ENCODE peak calls at places on chromosomes 4 and X, in four cellular contexts. One of them, this sample, is unnamed. For H3K4me1 and H3K27me3, the result is how much of the 10 kb centered on the place peaks cover.

GRCh38 chr4:71907782-71908181 is 123.9 kb upstream of the GC start:
- DNase-seq in SJCRH30: no peak
- DNase-seq in suprapubic skin: no peak
- DNase-seq in cardiac muscle cell: no peak
- DNase-seq in this sample: no peak

GRCh38 chrX:138925330-138925729 is 213.8 kb upstream of the FGF13 start:
- DNase-seq in cardiac muscle cell: peak
- DNase-seq in SJCRH30: peak
- DNase-seq in suprapubic skin: no peak
- DNase-seq in this sample: no peak

GRCh38 chr4:141339386-141339785 is 118.7 kb downstream of the ZNF330 start:
- DNase-seq in cardiac muscle cell: no peak
- DNase-seq in SJCRH30: no peak
- DNase-seq in suprapubic skin: no peak
- DNase-seq in this sample: no peak

GRCh38 chrX:53684415-53685192 is 1.9 kb downstream of the HUWE1 start:
- DNase-seq in suprapubic skin: no peak
- DNase-seq in cardiac muscle cell: no peak
- DNase-seq in SJCRH30: no peak
- DNase-seq in this sample: peak

GRCh38 chrX:15903186-15903681 is 48.6 kb upstream of the AP1S2 start:
- DNase-seq in suprapubic skin: no peak
- DNase-seq in SJCRH30: peak
- DNase-seq in cardiac muscle cell: no peak
- DNase-seq in this sample: no peak

GRCh38 chr4:79964715-79965345 is 108.2 kb downstream of the ANTXR2 start:
- DNase-seq in suprapubic skin: no peak
- DNase-seq in SJCRH30: no peak
- DNase-seq in cardiac muscle cell: no peak
- DNase-seq in this sample: no peak

GRCh38 chr4:37793562-37793961 is 32.9 kb upstream of the PGM2 start:
- DNase-seq in suprapubic skin: no peak
- DNase-seq in cardiac muscle cell: peak
- DNase-seq in SJCRH30: no peak
- DNase-seq in this sample: no peak

GRCh38 chr4:20248155-20248558 is 3.5 kb upstream of the SLIT2 start:
- DNase-seq in cardiac muscle cell: peak
- DNase-seq in suprapubic skin: no peak
- DNase-seq in SJCRH30: peak
- DNase-seq in this sample: peak

GRCh38 chr4:142155347-142155746 is 519.0 kb downstream of the IL15 start:
- DNase-seq in suprapubic skin: no peak
- DNase-seq in SJCRH30: peak
- DNase-seq in cardiac muscle cell: no peak
- DNase-seq in this sample: no peak

GRCh38 chr4:106522839-106523238 is 154.3 kb upstream of the GIMD1 start:
- DNase-seq in SJCRH30: peak
- DNase-seq in suprapubic skin: no peak
- DNase-seq in cardiac muscle cell: no peak
- DNase-seq in this sample: no peak

GRCh38 chr4:139175647-139176298 is 1.2 kb downstream of the ELF2 start:
- DNase-seq in SJCRH30: peak
- DNase-seq in cardiac muscle cell: no peak
- DNase-seq in suprapubic skin: no peak
- DNase-seq in this sample: peak

GRCh38 chr4:101277661-101278060 is 69.7 kb downstream of the PPP3CA start:
- DNase-seq in cardiac muscle cell: peak
- DNase-seq in SJCRH30: no peak
- DNase-seq in suprapubic skin: no peak
- DNase-seq in this sample: no peak

GRCh38 chrX:43266487-43266886 is 389.6 kb upstream of the MAOA start:
- DNase-seq in suprapubic skin: no peak
- DNase-seq in cardiac muscle cell: no peak
- DNase-seq in SJCRH30: no peak
- DNase-seq in this sample: no peak

GRCh38 chr4:176400816-176401461 is 81.2 kb downstream of the SPCS3 start:
- DNase-seq in suprapubic skin: no peak
- DNase-seq in cardiac muscle cell: peak
- DNase-seq in SJCRH30: no peak
- DNase-seq in this sample: no peak

GRCh38 chr4:48578132-48578964 is 88.3 kb downstream of the ZAR1 start:
- DNase-seq in suprapubic skin: no peak
- DNase-seq in cardiac muscle cell: peak
- DNase-seq in SJCRH30: peak
- DNase-seq in this sample: peak

GRCh38 chr4:152598454-152598853 is 62.6 kb upstream of the FBXW7 start:
- DNase-seq in SJCRH30: no peak
- DNase-seq in cardiac muscle cell: no peak
- DNase-seq in suprapubic skin: no peak
- DNase-seq in this sample: no peak

GRCh38 chrX:146707781-146708180 is 101.8 kb upstream of the CXorf51B start:
- DNase-seq in cardiac muscle cell: no peak
- DNase-seq in suprapubic skin: no peak
- DNase-seq in SJCRH30: no peak
- DNase-seq in this sample: no peak

GRCh38 chrX:154481911-154482601 is 3.0 kb upstream of the LAGE3 start:
- DNase-seq in cardiac muscle cell: no peak
- DNase-seq in SJCRH30: no peak
- DNase-seq in suprapubic skin: peak
- DNase-seq in this sample: peak

GRCh38 chrX:46444011-46444410 is 101.2 kb downstream of the ZNF674 start:
- DNase-seq in SJCRH30: peak
- DNase-seq in cardiac muscle cell: peak
- DNase-seq in suprapubic skin: no peak
- DNase-seq in this sample: no peak

GRCh38 chrX:46979340-46979739 is 67.1 kb downstream of the JADE3 start:
- DNase-seq in cardiac muscle cell: peak
- DNase-seq in SJCRH30: no peak
- DNase-seq in suprapubic skin: no peak
- DNase-seq in this sample: no peak

GRCh38 chr4:12145768-12146167 is 717.1 kb upstream of the HS3ST1 start:
- DNase-seq in suprapubic skin: no peak
- DNase-seq in cardiac muscle cell: no peak
- DNase-seq in SJCRH30: no peak
- DNase-seq in this sample: no peak

GRCh38 chr4:112521123-112522116 is 5.4 kb upstream of the NEUROG2 start:
- DNase-seq in cardiac muscle cell: no peak
- DNase-seq in SJCRH30: no peak
- DNase-seq in suprapubic skin: no peak
- DNase-seq in this sample: peak

GRCh38 chr4:32748061-32748460 is 2027.9 kb downstream of the PCDH7 start:
- DNase-seq in SJCRH30: no peak
- DNase-seq in suprapubic skin: peak
- DNase-seq in cardiac muscle cell: no peak
- DNase-seq in this sample: no peak

GRCh38 chr4:30719363-30720020 is 677 bp upstream of the PCDH7 start:
- DNase-seq in suprapubic skin: no peak
- DNase-seq in cardiac muscle cell: peak
- DNase-seq in SJCRH30: peak
- DNase-seq in this sample: peak

GRCh38 chr4:77120888-77121508 is 36.0 kb upstream of the CCNG2 start:
- DNase-seq in SJCRH30: no peak
- DNase-seq in suprapubic skin: no peak
- DNase-seq in cardiac muscle cell: no peak
- DNase-seq in this sample: no peak

GRCh38 chr4:20493761-20494353 is 206.4 kb upstream of the PACRGL start:
- DNase-seq in SJCRH30: no peak
- DNase-seq in suprapubic skin: no peak
- DNase-seq in cardiac muscle cell: peak
- DNase-seq in this sample: no peak

GRCh38 chrX:16239211-16239610 is 71.9 kb downstream of the MAGEB17 start:
- DNase-seq in cardiac muscle cell: peak
- DNase-seq in suprapubic skin: no peak
- DNase-seq in SJCRH30: peak
- DNase-seq in this sample: no peak

GRCh38 chr4:141731481-141731880 is 95.1 kb downstream of the IL15 start:
- DNase-seq in suprapubic skin: no peak
- DNase-seq in SJCRH30: no peak
- DNase-seq in cardiac muscle cell: no peak
- DNase-seq in this sample: no peak

GRCh38 chrX:81120936-81121351 is 80.8 kb downstream of the HMGN5 start:
- DNase-seq in SJCRH30: peak
- DNase-seq in cardiac muscle cell: peak
- DNase-seq in suprapubic skin: no peak
- DNase-seq in this sample: peak

GRCh38 chr4:168319486-168320019 is 1.0 kb upstream of the DDX60 start:
- DNase-seq in cardiac muscle cell: no peak
- DNase-seq in suprapubic skin: no peak
- DNase-seq in SJCRH30: no peak
- DNase-seq in this sample: no peak

GRCh38 chrX:9354918-9355317 is 109.9 kb upstream of the TBL1X start:
- DNase-seq in SJCRH30: no peak
- DNase-seq in cardiac muscle cell: no peak
- DNase-seq in suprapubic skin: no peak
- DNase-seq in this sample: no peak

GRCh38 chrX:9349572-9350259 is 115.1 kb upstream of the TBL1X start:
- DNase-seq in SJCRH30: no peak
- DNase-seq in cardiac muscle cell: no peak
- DNase-seq in suprapubic skin: no peak
- DNase-seq in this sample: no peak

GRCh38 chrX:9351112-9351511 is 113.7 kb upstream of the TBL1X start:
- DNase-seq in SJCRH30: no peak
- DNase-seq in suprapubic skin: no peak
- DNase-seq in cardiac muscle cell: no peak
- DNase-seq in this sample: no peak

GRCh38 chrX:9352683-9353430 is 112.0 kb upstream of the TBL1X start:
- DNase-seq in suprapubic skin: no peak
- DNase-seq in SJCRH30: no peak
- DNase-seq in cardiac muscle cell: peak
- DNase-seq in this sample: no peak

DNA sequence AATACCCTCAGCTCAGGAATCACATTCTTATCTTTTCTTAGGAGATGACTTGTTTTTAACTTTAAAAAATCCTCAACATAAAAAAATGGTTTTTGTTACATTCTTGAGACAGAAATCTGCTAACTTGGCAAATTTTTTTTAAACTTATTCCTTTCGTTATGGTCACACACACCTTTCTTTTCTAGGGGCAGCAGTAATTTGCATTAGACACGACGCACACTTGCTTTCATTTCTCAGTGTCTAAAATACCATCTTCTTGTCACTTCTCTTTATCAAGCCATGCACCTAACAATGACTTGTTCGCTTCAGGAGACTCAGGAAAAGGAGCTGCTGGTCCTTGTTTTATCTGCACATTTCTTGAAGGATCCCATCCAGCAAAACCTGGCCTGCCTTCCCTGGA is 112.6 kb upstream of the TBL1X start:
- DNase-seq in suprapubic skin: no peak
- DNase-seq in cardiac muscle cell: no peak
- DNase-seq in SJCRH30: no peak
- DNase-seq in this sample: no peak
- H3K4me3 ChIP-seq in suprapubic skin: no peak
- H3K4me3 ChIP-seq in cardiac muscle cell: no peak
- H3K4me3 ChIP-seq in SJCRH30: no peak
- H3K4me3 ChIP-seq in this sample: no peak

DNA sequence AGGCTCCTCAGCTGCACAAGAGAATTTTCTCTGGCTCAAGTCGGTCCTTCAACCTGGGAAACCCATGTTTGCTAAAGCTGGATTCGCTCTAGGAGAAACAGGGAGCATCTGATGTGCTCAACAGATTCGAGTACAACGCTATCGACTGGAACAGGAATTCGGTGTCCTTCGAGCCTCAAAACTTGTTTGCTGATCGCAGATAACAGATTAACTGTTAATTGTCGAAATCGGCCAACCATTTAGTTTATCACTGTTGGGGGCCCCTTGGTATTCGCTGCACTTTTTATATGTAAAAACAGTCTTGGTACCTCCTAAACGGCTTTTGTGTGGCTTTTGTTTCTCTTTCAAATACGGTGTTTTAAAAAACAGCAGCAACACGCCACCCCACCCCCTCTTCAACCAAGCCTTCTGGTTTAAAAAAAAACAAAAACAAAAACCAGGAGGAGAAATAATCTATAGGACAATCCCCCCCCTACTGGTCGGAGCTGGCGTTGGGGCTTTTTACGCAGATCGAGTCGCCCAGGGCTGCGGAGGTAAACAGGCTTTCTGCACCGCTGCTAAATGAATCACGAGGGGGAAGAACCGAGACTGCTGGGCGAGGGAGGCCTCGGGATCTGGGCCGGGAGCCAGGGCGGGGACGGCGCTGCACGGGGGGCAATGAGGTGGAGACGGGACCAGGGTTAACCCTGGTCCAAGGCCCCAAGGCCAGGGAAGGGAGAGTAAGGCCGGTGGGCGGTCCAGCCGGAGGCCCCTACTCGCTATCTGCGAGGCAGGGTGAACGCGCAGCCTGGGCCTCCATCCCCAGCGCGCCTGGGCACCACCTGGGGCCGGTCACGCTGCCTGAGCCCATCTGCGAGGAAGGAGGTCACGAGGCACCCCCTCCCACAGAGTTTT is 71.7 kb upstream of the BCOR start:
- DNase-seq in suprapubic skin: peak
- DNase-seq in SJCRH30: peak
- DNase-seq in cardiac muscle cell: peak
- DNase-seq in this sample: peak
- H3K4me1 ChIP-seq in suprapubic skin: half or more
- H3K4me1 ChIP-seq in SJCRH30: under half
- H3K4me1 ChIP-seq in cardiac muscle cell: half or more
- H3K4me1 ChIP-seq in this sample: half or more

GRCh38 chr4:63020661-63021060 is 1388.6 kb downstream of the TECRL start:
- DNase-seq in suprapubic skin: no peak
- DNase-seq in SJCRH30: no peak
- DNase-seq in cardiac muscle cell: no peak
- DNase-seq in this sample: no peak
- H3K27me3 ChIP-seq in suprapubic skin: under half
- H3K27me3 ChIP-seq in SJCRH30: under half
- H3K27me3 ChIP-seq in cardiac muscle cell: under half
- H3K27me3 ChIP-seq in this sample: under half

GRCh38 chr4:154491731-154492249 is at the start of gene DCHS2:
- DNase-seq in suprapubic skin: peak
- DNase-seq in SJCRH30: peak
- DNase-seq in cardiac muscle cell: peak
- DNase-seq in this sample: peak
- H3K4me3 ChIP-seq in suprapubic skin: peak
- H3K4me3 ChIP-seq in SJCRH30: peak
- H3K4me3 ChIP-seq in cardiac muscle cell: peak
- H3K4me3 ChIP-seq in this sample: peak

GRCh38 chrX:42241421-42241820 is 318.1 kb upstream of the CASK start:
- DNase-seq in suprapubic skin: no peak
- DNase-seq in cardiac muscle cell: peak
- DNase-seq in SJCRH30: no peak
- DNase-seq in this sample: no peak
- H3K4me1 ChIP-seq in suprapubic skin: under half
- H3K4me1 ChIP-seq in cardiac muscle cell: under half
- H3K4me1 ChIP-seq in SJCRH30: under half
- H3K4me1 ChIP-seq in this sample: under half